ENCODE peak calls at places on chromosomes 5 and 9, in five cellular contexts. L is tibial nerve; I is ovary; U is BE2C; F is CD8-positive, alpha-beta memory T cell. K is an unnamed sample. For H3K4me1, the result is how much of the 10 kb centered on the place peaks cover.

GRCh38 chr9:121286973-121287721 is 19.2 kb downstream of the GSN start:
- DNase-seq in L (peak), I (peak), U (peak), F (no peak), K (peak)

GRCh38 chr5:122999947-123000563 is 36.5 kb downstream of the PPIC start:
- DNase-seq in L (peak), I (no peak), U (peak), F (peak), K (no peak)

GRCh38 chr5:120913396-120913795 is 449.3 kb downstream of the PRR16 start:
- DNase-seq in L (no peak), I (no peak), U (no peak), F (no peak), K (peak)

GRCh38 chr5:40052812-40053211 is 626.9 kb upstream of the PTGER4 start:
- DNase-seq in L (no peak), I (no peak), U (no peak), F (no peak), K (no peak)

GRCh38 chr5:134975843-134976242 is 8.1 kb downstream of the CATSPER3 start:
- DNase-seq in L (no peak), I (no peak), U (no peak), F (no peak), K (no peak)

GRCh38 chr5:103587185-103587748 is 24.7 kb upstream of the NUDT12 start:
- DNase-seq in L (no peak), I (no peak), U (no peak), F (no peak), K (peak)

GRCh38 chr9:78769684-78770083 is 472.8 kb downstream of the PSAT1 start:
- DNase-seq in L (no peak), I (no peak), U (no peak), F (no peak), K (no peak)

GRCh38 chr5:30041291-30041690 is 1152.2 kb upstream of the CDH6 start:
- DNase-seq in L (no peak), I (no peak), U (no peak), F (no peak), K (no peak)

GRCh38 chr9:131714161-131714646 is 25.7 kb downstream of the RAPGEF1 start:
- DNase-seq in L (peak), I (peak), U (no peak), F (no peak), K (no peak)

GRCh38 chr5:58455966-58456365 is 3.9 kb downstream of the PLK2 start:
- DNase-seq in L (no peak), I (no peak), U (no peak), F (no peak), K (no peak)

GRCh38 chr9:132730054-132731033 is 60.1 kb downstream of the GTF3C4 start:
- DNase-seq in L (no peak), I (no peak), U (no peak), F (no peak), K (no peak)

GRCh38 chr5:79074641-79075040 is 5.1 kb downstream of the BHMT2 start:
- DNase-seq in L (no peak), I (no peak), U (no peak), F (no peak), K (no peak)

GRCh38 chr5:102718819-102719218 is 36.3 kb upstream of the PAM start:
- DNase-seq in L (no peak), I (no peak), U (no peak), F (no peak), K (no peak)

GRCh38 chr9:101915479-101915878 is 177.0 kb upstream of the GRIN3A start:
- DNase-seq in L (no peak), I (no peak), U (no peak), F (no peak), K (no peak)

GRCh38 chr9:84862786-84863185 is 193.3 kb downstream of the NTRK2 start:
- DNase-seq in L (no peak), I (no peak), U (no peak), F (no peak), K (no peak)

GRCh38 chr9:115117999-115118470 is at the start of gene TNC:
- DNase-seq in L (peak), I (peak), U (no peak), F (no peak), K (peak)

GRCh38 chr9:106798021-106798799 is 64.8 kb upstream of the ZNF462 start:
- DNase-seq in L (no peak), I (no peak), U (no peak), F (no peak), K (no peak)

GRCh38 chr9:89564257-89564878 is 40.4 kb upstream of the GADD45G start:
- DNase-seq in L (no peak), I (no peak), U (peak), F (no peak), K (peak)

GRCh38 chr5:123156577-123157296 is 67.7 kb downstream of the PRDM6 start:
- DNase-seq in L (no peak), I (peak), U (no peak), F (no peak), K (peak)

GRCh38 chr9:98064623-98065392 is 8.3 kb downstream of the NANS start:
- DNase-seq in L (no peak), I (peak), U (no peak), F (no peak), K (no peak)

GRCh38 chr9:37963936-37964739 is 60.2 kb upstream of the SLC25A51 start:
- DNase-seq in L (peak), I (no peak), U (peak), F (no peak), K (peak)

GRCh38 chr5:175378444-175379028 is 65.4 kb downstream of the DRD1 start:
- DNase-seq in L (no peak), I (no peak), U (no peak), F (no peak), K (peak)

GRCh38 chr9:109010676-109011655 is 2.3 kb downstream of the CTNNAL1 start:
- DNase-seq in L (no peak), I (no peak), U (no peak), F (no peak), K (peak)

GRCh38 chr5:142886211-142886610 is 116.0 kb downstream of the ARHGAP26 start:
- DNase-seq in L (no peak), I (no peak), U (no peak), F (no peak), K (no peak)

GRCh38 chr9:81022177-81022576 is 667.2 kb downstream of the TLE1 start:
- DNase-seq in L (no peak), I (no peak), U (no peak), F (no peak), K (no peak)

GRCh38 chr5:135398855-135399837 is at the start of gene MACROH2A1:
- DNase-seq in L (peak), I (peak), U (peak), F (peak), K (peak)

GRCh38 chr5:96821260-96821916 is 13.6 kb upstream of the ERAP1 start:
- DNase-seq in L (no peak), I (no peak), U (no peak), F (no peak), K (no peak)

GRCh38 chr9:37424204-37424685 is 1.7 kb downstream of the GRHPR start:
- DNase-seq in L (no peak), I (no peak), U (no peak), F (no peak), K (no peak)

GRCh38 chr5:137995077-137995746 is 37.7 kb downstream of the FAM13B start:
- DNase-seq in L (no peak), I (no peak), U (no peak), F (no peak), K (no peak)
- H3K4me1 ChIP-seq in L (under half), I (under half), U (under half), F (under half), K (under half)

GRCh38 chr5:169637085-169637855 is at the start of gene DOCK2:
- DNase-seq in L (peak), I (no peak), U (no peak), F (peak), K (no peak)
- H3K4me3 ChIP-seq in L (no peak), I (no peak), U (no peak), F (peak), K (no peak)

GRCh38 chr9:75105841-75106240 is 17.5 kb downstream of the OSTF1 start:
- DNase-seq in L (no peak), I (no peak), U (no peak), F (no peak), K (no peak)

GRCh38 chr9:75104607-75105006 is 16.3 kb downstream of the OSTF1 start:
- DNase-seq in L (no peak), I (no peak), U (no peak), F (no peak), K (no peak)

GRCh38 chr9:75108571-75108970 is 20.3 kb downstream of the OSTF1 start:
- DNase-seq in L (no peak), I (no peak), U (no peak), F (no peak), K (no peak)

GRCh38 chr9:75105019-75105540 is 16.8 kb downstream of the OSTF1 start:
- DNase-seq in L (no peak), I (no peak), U (no peak), F (no peak), K (no peak)

GRCh38 chr9:75106856-75107255 is 18.5 kb downstream of the OSTF1 start:
- DNase-seq in L (no peak), I (peak), U (no peak), F (no peak), K (no peak)
- H3K4me1 ChIP-seq in L (under half), I (under half), U (under half), F (under half), K (under half)

DNA sequence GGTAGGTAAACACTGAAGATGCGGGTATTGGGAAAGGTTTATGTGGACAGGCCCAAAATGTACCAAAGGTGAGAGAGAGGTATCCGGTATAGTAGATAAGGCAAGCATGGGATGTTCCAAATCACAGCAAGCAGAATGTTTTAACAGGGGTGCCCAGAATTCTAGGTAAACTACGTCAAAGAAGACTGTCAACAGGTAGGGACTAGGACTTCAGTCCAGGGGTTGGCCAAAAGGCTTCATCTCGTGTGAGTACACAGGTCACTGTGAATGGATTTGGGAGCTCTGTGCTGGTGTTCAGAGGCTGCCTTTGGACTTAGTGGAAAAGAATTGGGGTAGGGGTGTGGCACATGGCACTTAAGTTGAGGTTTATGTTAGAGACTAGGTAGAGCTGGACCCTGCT is 66.4 kb downstream of the PIK3R1 start:
- DNase-seq in L (no peak), I (no peak), U (no peak), F (no peak), K (no peak)
- H3K4me3 ChIP-seq in L (no peak), I (no peak), U (no peak), F (peak), K (no peak)

DNA sequence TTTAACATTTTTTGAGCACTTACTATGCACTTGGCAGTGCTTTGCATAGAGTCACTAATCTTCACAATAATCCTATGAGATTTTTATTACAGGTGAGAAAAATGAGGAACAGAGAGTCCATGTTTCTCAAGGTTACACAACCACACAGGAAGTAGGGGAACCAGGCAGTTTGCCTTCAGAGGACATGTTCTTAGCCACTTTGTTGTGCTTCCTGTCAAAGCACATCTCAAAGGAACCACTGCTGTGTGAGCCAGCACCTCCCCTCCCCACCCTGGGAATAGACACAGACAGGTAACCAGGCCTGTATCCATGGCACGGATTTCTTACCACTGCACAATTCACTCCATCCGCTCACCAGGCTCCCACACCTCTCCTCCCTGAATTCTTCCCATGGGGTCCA is 6.3 kb upstream of the DNAJB5 start:
- DNase-seq in L (no peak), I (no peak), U (no peak), F (peak), K (no peak)
- H3K4me1 ChIP-seq in L (under half), I (under half), U (under half), F (half or more), K (under half)

GRCh38 chr9:110056062-110056461 is 151.9 kb downstream of the C9orf152 start:
- DNase-seq in L (no peak), I (no peak), U (no peak), F (no peak), K (no peak)
- H3K4me3 ChIP-seq in L (no peak), I (no peak), U (no peak), F (no peak), K (no peak)

GRCh38 chr9:113577525-113578261 is 114.2 kb downstream of the RGS3 start:
- DNase-seq in L (no peak), I (no peak), U (peak), F (no peak), K (peak)

GRCh38 chr9:113573959-113574352 is 110.4 kb downstream of the RGS3 start:
- DNase-seq in L (no peak), I (no peak), U (no peak), F (no peak), K (no peak)

GRCh38 chr9:113573303-113573958 is 109.9 kb downstream of the RGS3 start:
- DNase-seq in L (no peak), I (no peak), U (no peak), F (no peak), K (no peak)

GRCh38 chr9:113572076-113572861 is 108.7 kb downstream of the RGS3 start:
- DNase-seq in L (no peak), I (no peak), U (no peak), F (no peak), K (no peak)

GRCh38 chr9:113574381-113575262 is 111.1 kb downstream of the RGS3 start:
- DNase-seq in L (no peak), I (no peak), U (no peak), F (no peak), K (no peak)
- H3K4me1 ChIP-seq in L (under half), I (under half), U (under half), F (under half), K (under half)

GRCh38 chr5:139393497-139394122 is 1.3 kb downstream of the PROB1 start:
- DNase-seq in L (no peak), I (no peak), U (no peak), F (peak), K (no peak)

GRCh38 chr5:139395844-139396640 is 1.1 kb upstream of the PROB1 start:
- DNase-seq in L (no peak), I (no peak), U (no peak), F (no peak), K (peak)

GRCh38 chr5:139394654-139395566 is at the start of gene PROB1:
- DNase-seq in L (no peak), I (no peak), U (no peak), F (no peak), K (no peak)

GRCh38 chr5:139392678-139393496 is 2.0 kb downstream of the PROB1 start:
- DNase-seq in L (no peak), I (no peak), U (peak), F (peak), K (no peak)

GRCh38 chr5:139394123-139394653 is 716 bp downstream of the PROB1 start:
- DNase-seq in L (no peak), I (no peak), U (peak), F (peak), K (no peak)
- H3K4me3 ChIP-seq in L (peak), I (peak), U (peak), F (peak), K (no peak)